ENCODE peak calls at places on chromosomes 13 and 19, in six cellular contexts. P is HEK293T, Z is GM12878, N is A549, W is HepG2, T is K562. K is an unnamed sample.

GRCh38 chr13:113051641-113052040 is 54.0 kb upstream of the F7 start:
- DNase-seq in P (no peak), N (no peak), T (no peak), Z (no peak), W (no peak), K (no peak)

GRCh38 chr13:67369895-67370660 is 139.9 kb upstream of the PCDH9 start:
- DNase-seq in N (no peak), T (no peak), W (no peak), Z (no peak), P (no peak), K (peak; percentile 92)

GRCh38 chr19:29062486-29063435 is 150.2 kb downstream of the UQCRFS1 start:
- DNase-seq in T (no peak), P (no peak), Z (no peak), W (no peak), N (no peak), K (no peak)

GRCh38 chr19:13763300-13763699 is 1.0 kb upstream of the MRI1 start:
- DNase-seq in P (no peak), W (no peak), Z (no peak), T (no peak), N (no peak), K (no peak)

GRCh38 chr19:10655457-10656312 is 1.5 kb downstream of the ILF3 start:
- DNase-seq in P (no peak), W (peak; percentile 12), N (peak; percentile 17), T (no peak), Z (no peak), K (peak; percentile 44)

GRCh38 chr13:110431425-110431824 is 124.3 kb downstream of the COL4A2 start:
- DNase-seq in T (no peak), Z (no peak), N (no peak), P (no peak), W (no peak), K (no peak)

GRCh38 chr19:7860902-7861618 is 13.1 kb downstream of the PRR36 start:
- DNase-seq in N (no peak), T (no peak), Z (no peak), W (no peak), P (no peak), K (no peak)

GRCh38 chr13:110618167-110618566 is 2.8 kb downstream of the NAXD start:
- DNase-seq in T (no peak), Z (no peak), W (no peak), N (no peak), P (no peak), K (no peak)

GRCh38 chr13:46751811-46752635 is 44.9 kb downstream of the ESD start:
- DNase-seq in P (no peak), W (no peak), T (no peak), N (no peak), Z (peak; percentile 45), K (peak; percentile 45)

GRCh38 chr19:44540736-44541135 is 11.3 kb upstream of the CEACAM20 start:
- DNase-seq in T (no peak), W (no peak), N (no peak), P (no peak), Z (no peak), K (no peak)

GRCh38 chr13:54989418-54989817 is 1960.8 kb downstream of the OLFM4 start:
- DNase-seq in Z (no peak), W (no peak), P (no peak), N (no peak), T (no peak), K (no peak)

GRCh38 chr19:6476155-6476895 is 5.3 kb downstream of the DENND1C start:
- DNase-seq in W (peak; percentile 88), Z (no peak), T (peak; percentile 84), N (peak; percentile 96), P (peak; percentile 98), K (peak; percentile 10)

GRCh38 chr13:80010286-80010831 is 330.6 kb downstream of the SPRY2 start:
- DNase-seq in W (no peak), N (no peak), Z (no peak), T (no peak), P (no peak), K (no peak)

GRCh38 chr19:55058781-55059610 is 4.0 kb downstream of the RDH13 start:
- DNase-seq in N (peak; percentile 50), P (no peak), Z (no peak), T (no peak), W (no peak), K (no peak)
- TF ChIP-seq BHLHE40 in N (no peak), P (no peak), Z (no peak), T (no peak), W (no peak), K (no peak)

GRCh38 chr19:35963514-35963913 is 27.3 kb downstream of the LRFN3 start:
- DNase-seq in Z (no peak), N (peak; percentile 75), W (peak; percentile 34), P (peak; percentile 54), T (peak; percentile 47), K (peak; percentile 56)
- TF ChIP-seq BHLHE40 in Z (no peak), N (no peak), W (no peak), P (no peak), T (no peak), K (no peak)

DNA sequence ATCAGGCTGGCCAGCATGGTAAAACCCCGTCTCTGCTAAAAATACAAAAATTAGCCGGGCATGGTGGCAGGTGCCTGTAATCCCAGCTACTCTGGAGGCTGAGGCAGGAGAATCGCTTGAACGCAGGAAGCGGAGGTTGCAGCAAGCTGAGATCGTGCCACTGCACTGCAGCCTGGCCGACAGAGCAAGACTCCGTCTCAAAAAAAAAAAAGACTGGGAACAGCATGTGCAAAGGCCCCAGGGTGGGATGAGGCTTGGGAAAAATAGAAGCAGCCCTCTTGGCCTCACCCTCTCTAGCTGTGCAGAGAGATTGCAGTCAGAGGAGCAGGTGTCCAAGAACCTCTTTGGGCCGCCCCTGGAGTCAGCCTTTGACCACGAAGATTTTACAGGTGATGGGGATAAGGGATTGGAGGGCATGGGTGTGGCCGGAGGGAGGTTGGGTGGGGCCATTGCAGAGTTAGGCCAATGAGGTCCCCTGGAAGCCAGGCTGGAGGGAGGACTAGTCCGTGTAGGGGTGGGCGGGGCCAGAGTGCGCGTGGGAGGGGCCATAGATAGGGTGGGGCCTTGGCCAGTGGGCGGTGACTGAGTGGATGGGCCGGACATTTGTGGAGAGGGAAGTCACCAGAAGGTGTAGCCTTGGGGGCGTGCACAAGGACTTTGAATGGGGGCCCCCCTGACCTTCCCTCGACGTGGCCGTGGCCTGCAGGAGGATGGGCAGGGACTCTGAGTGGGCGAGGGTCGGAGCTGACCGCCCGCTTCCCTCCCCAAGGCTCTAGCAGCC is 16.9 kb upstream of the B3GNT3 start:
- DNase-seq in T (peak; percentile 95), W (peak; percentile 40), Z (no peak), N (peak; percentile 94), P (peak; percentile 85), K (peak; percentile 10)
- TF ChIP-seq BHLHE40 in T (no peak), W (no peak), Z (no peak), N (no peak), P (no peak), K (no peak)

DNA sequence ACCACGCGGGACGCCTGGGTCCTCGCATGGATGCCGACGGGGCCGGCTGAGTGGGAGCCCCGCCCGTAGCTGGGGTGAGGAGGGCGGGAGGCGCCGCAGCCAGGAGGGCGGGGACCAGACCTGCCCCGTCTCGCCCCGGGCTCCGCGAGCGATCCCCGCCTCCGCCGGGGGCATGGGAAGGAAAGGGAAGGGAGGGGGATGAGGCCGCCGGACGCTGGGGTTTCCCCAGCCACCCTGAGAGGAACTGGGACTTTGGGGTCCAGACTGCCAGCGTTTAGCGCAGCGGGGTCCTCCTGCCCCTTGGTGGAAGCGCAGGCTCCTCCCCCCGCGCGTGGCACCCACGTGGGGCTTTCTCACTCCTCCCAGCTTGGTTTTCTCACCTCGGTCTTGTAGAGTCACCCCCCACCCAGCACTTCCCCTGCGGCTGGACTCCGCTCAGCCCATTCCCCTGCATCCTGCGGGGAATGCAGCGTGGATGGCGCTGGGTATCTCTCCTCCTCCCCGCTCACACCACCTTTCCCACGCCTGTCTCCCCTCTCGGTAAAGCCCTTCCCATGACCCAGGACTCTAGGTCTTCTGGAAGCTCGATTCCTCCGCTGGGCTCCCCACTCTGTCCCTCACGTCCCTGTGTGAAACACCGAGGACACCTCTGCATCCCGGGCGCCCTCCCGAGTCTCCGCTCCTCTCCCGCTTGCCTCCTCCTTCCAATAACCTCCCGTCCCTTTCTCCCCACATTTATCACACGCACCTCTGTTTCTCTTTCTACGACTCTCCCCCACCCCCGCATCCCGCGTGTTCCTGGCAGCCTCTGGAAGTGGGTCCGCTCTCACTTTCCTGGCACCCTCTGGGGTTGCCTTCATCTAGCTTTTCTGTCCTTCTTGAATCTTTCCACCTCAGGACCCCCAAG is 2.1 kb downstream of the TGFB1 start:
- DNase-seq in P (peak; percentile 56), W (no peak), Z (no peak), T (peak; percentile 89), N (no peak), K (peak; percentile 42)
- TF ChIP-seq BHLHE40 in P (no peak), W (no peak), Z (peak; percentile 84), T (no peak), N (no peak), K (peak; percentile 30)

GRCh38 chr13:109146912-109147624 is 517.7 kb downstream of the MYO16 start:
- DNase-seq in T (no peak), P (no peak), Z (no peak), W (no peak), N (peak; percentile 91), K (peak; percentile 89)
- TF ChIP-seq BHLHE40 in T (no peak), P (no peak), Z (no peak), W (no peak), N (no peak), K (peak; percentile 83)

GRCh38 chr13:98098511-98098910 is 44.4 kb upstream of the FARP1 start:
- DNase-seq in P (no peak), T (no peak), Z (no peak), W (no peak), N (no peak), K (peak; percentile 78)
- TF ChIP-seq BHLHE40 in P (no peak), T (no peak), Z (no peak), W (no peak), N (no peak), K (no peak)

DNA sequence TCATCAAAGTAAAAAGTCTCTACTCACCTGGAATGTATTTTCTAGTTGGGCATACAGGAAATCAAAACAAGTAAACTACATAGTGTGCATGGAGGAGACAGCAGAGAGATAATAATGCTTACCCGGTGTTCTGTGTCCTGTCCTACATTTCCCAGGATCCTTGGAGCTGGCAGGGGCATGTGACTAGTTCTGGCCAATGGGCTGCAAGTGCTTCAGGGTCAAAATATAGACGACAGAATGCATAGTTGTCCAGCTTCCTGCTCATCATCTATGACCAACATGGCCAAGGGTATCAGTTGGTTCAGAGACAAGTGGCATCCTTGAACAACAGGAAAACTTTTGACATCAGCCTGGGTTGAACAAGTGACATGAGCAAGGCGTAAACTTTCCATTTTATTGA is 8.5 kb downstream of the ZNF317 start:
- DNase-seq in W (no peak), N (no peak), Z (no peak), P (no peak), T (no peak), K (no peak)
- TF ChIP-seq BHLHE40 in W (no peak), N (no peak), Z (no peak), P (no peak), T (no peak), K (no peak)

GRCh38 chr13:24777171-24777570 is 13.2 kb downstream of the RNF17 start:
- DNase-seq in W (no peak), Z (no peak), P (no peak), N (no peak), T (no peak), K (no peak)
- TF ChIP-seq BHLHE40 in W (no peak), Z (no peak), P (no peak), N (no peak), T (no peak), K (no peak)

GRCh38 chr19:2255982-2256685 is at the start of gene JSRP1:
- DNase-seq in Z (no peak), W (no peak), T (no peak), P (no peak), N (no peak), K (no peak)
- TF ChIP-seq BHLHE40 in Z (no peak), W (no peak), T (no peak), P (no peak), N (no peak), K (no peak)

K was measured in IMR-90.